ENCODE peak calls at places on chromosomes 11 and 22, in ten cellular contexts. D is thoracic aorta, O is left ventricle myocardium inferior, I is IMR-90, Z is upper lobe of right lung, U is tibial nerve, C is endodermal cell, Q is dorsolateral prefrontal cortex, W is psoas muscle, P is lower lobe of right lung. V is an unnamed sample.

GRCh38 chr22:41264408-41264941 is 21.5 kb downstream of the RANGAP1 start:
- DNase-seq in D (no peak), O (no peak), I (no peak), Z (no peak), U (no peak), C (no peak), Q (peak), W (no peak), P (no peak), V (peak)

GRCh38 chr11:68340784-68341556 is 28.6 kb downstream of the LRP5 start:
- DNase-seq in D (peak), O (no peak), I (no peak), Z (no peak), U (no peak), C (no peak), Q (no peak), W (no peak), P (no peak), V (peak)

GRCh38 chr11:94030059-94030458 is 8.9 kb downstream of the HEPHL1 start:
- DNase-seq in D (no peak), O (no peak), I (no peak), Z (no peak), U (no peak), C (no peak), Q (no peak), W (no peak), P (no peak), V (peak)

GRCh38 chr11:99585606-99586005 is 564.9 kb downstream of the CNTN5 start:
- DNase-seq in D (no peak), O (no peak), I (no peak), Z (no peak), U (no peak), C (no peak), Q (no peak), W (no peak), P (no peak), V (no peak)

GRCh38 chr11:117179048-117179999 is 781 bp downstream of the SIDT2 start:
- DNase-seq in D (no peak), O (peak), I (no peak), Z (peak), U (no peak), C (no peak), Q (peak), W (peak), P (peak), V (peak)

GRCh38 chr11:266676-267439 is 11.3 kb upstream of the NLRP6 start:
- DNase-seq in D (no peak), O (no peak), I (no peak), Z (no peak), U (peak), C (no peak), Q (no peak), W (no peak), P (no peak), V (peak)

GRCh38 chr11:88402784-88403183 is 65.2 kb upstream of the CTSC start:
- DNase-seq in D (no peak), O (no peak), I (peak), Z (no peak), U (no peak), C (no peak), Q (no peak), W (no peak), P (no peak), V (no peak)

GRCh38 chr22:39219071-39220050 is 25.4 kb downstream of the PDGFB start:
- DNase-seq in D (no peak), O (no peak), I (no peak), Z (peak), U (no peak), C (peak), Q (no peak), W (no peak), P (peak), V (peak)

GRCh38 chr11:27429740-27430451 is 42.7 kb downstream of the LGR4 start:
- DNase-seq in D (no peak), O (no peak), I (peak), Z (no peak), U (no peak), C (no peak), Q (no peak), W (no peak), P (no peak), V (no peak)

GRCh38 chr11:96314326-96315050 is 28.5 kb downstream of the MAML2 start:
- DNase-seq in D (no peak), O (peak), I (peak), Z (no peak), U (no peak), C (no peak), Q (no peak), W (no peak), P (peak), V (no peak)

GRCh38 chr11:80603472-80603871 is 1162.6 kb upstream of the TENM4 start:
- DNase-seq in D (no peak), O (no peak), I (no peak), Z (no peak), U (no peak), C (no peak), Q (no peak), W (no peak), P (no peak), V (no peak)

GRCh38 chr11:112882494-112883381 is 78.5 kb upstream of the NCAM1 start:
- DNase-seq in D (no peak), O (peak), I (no peak), Z (no peak), U (no peak), C (no peak), Q (no peak), W (no peak), P (no peak), V (no peak)

GRCh38 chr11:27241316-27242122 is 121.5 kb downstream of the CCDC34 start:
- DNase-seq in D (no peak), O (no peak), I (peak), Z (no peak), U (no peak), C (no peak), Q (no peak), W (no peak), P (no peak), V (peak)

GRCh38 chr11:18907391-18907790 is 31.8 kb downstream of the MRGPRX1 start:
- DNase-seq in D (no peak), O (no peak), I (no peak), Z (no peak), U (no peak), C (no peak), Q (no peak), W (no peak), P (no peak), V (no peak)

GRCh38 chr22:23243006-23243573 is 62.8 kb downstream of the BCR start:
- DNase-seq in D (no peak), O (no peak), I (no peak), Z (no peak), U (no peak), C (peak), Q (no peak), W (peak), P (no peak), V (peak)

GRCh38 chr11:33258631-33259184 is 1.5 kb downstream of the HIPK3 start:
- DNase-seq in D (no peak), O (no peak), I (peak), Z (no peak), U (peak), C (no peak), Q (no peak), W (no peak), P (no peak), V (no peak)

GRCh38 chr11:134754196-134754822 is 342.3 kb upstream of the B3GAT1 start:
- DNase-seq in D (no peak), O (no peak), I (no peak), Z (no peak), U (no peak), C (peak), Q (no peak), W (no peak), P (no peak), V (no peak)

GRCh38 chr11:17831228-17831627 is 96.6 kb downstream of the KCNC1 start:
- DNase-seq in D (no peak), O (no peak), I (no peak), Z (no peak), U (no peak), C (no peak), Q (no peak), W (peak), P (no peak), V (no peak)

GRCh38 chr22:49183826-49184216 is 643.9 kb downstream of the BRD1 start:
- DNase-seq in D (no peak), O (no peak), I (no peak), Z (no peak), U (no peak), C (no peak), Q (no peak), W (peak), P (peak), V (no peak)

GRCh38 chr11:23865341-23865975 is 631.4 kb upstream of the LUZP2 start:
- DNase-seq in D (no peak), O (no peak), I (peak), Z (no peak), U (no peak), C (no peak), Q (no peak), W (no peak), P (no peak), V (no peak)

GRCh38 chr11:106031936-106032335 is 9.9 kb upstream of the MSANTD4 start:
- DNase-seq in D (no peak), O (no peak), I (no peak), Z (no peak), U (no peak), C (no peak), Q (no peak), W (no peak), P (no peak), V (no peak)

GRCh38 chr22:17773606-17774205 is 563 bp downstream of the BID start:
- DNase-seq in D (no peak), O (peak), I (peak), Z (no peak), U (no peak), C (peak), Q (peak), W (peak), P (peak), V (peak)

DNA sequence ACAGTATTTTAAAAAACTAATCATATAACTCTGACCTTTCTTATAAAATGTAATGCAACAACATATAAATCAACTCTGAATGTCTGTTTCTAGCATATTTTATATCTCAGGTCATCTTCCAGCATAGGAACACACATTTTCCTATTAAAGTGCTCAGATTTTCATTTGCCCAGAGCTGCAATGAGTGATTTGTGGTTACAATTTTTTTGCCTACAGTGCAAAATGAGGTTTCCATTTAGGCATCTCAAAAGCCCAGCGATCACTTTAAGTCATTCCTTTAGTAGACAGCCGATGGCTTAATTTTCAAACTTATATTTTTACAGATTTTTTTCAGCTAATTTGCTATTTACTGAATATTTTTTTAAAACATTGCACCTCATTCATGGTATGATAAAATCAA is 999 bp downstream of the LYVE1 start:
- DNase-seq in D (no peak), O (no peak), I (no peak), Z (no peak), U (no peak), C (no peak), Q (no peak), W (no peak), P (no peak), V (no peak)
- H3K27ac ChIP-seq in D (no peak), O (peak), I (no peak), Z (peak), U (no peak), C (no peak), Q (no peak), W (no peak), P (no peak), V (no peak)

DNA sequence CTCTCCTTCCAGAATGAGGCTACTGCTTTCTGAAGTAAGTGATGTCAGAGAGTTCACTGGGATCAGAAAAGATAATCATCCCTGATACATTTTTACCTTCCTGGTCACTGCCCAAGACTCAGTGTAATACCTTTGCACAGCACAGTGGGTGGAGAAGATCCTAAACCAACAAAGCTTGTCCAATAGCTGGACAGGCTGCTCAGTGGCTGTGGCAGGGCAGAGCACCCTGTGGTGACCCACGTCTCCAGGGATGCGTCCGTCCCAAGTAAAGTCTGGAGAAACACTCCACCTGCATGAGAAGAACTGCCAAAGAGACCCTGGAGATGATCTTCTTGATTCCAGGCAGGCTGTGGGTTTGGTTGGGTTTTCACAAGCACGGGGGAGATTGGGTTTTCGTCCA is 31.0 kb upstream of the TLCD5 start:
- DNase-seq in D (no peak), O (no peak), I (no peak), Z (no peak), U (no peak), C (no peak), Q (no peak), W (no peak), P (no peak), V (no peak)
- TF ChIP-seq CTCF in D (no peak), O (no peak), I (no peak), Z (no peak), U (no peak), C (no peak), Q (no peak), W (no peak), P (no peak), V (no peak)

DNA sequence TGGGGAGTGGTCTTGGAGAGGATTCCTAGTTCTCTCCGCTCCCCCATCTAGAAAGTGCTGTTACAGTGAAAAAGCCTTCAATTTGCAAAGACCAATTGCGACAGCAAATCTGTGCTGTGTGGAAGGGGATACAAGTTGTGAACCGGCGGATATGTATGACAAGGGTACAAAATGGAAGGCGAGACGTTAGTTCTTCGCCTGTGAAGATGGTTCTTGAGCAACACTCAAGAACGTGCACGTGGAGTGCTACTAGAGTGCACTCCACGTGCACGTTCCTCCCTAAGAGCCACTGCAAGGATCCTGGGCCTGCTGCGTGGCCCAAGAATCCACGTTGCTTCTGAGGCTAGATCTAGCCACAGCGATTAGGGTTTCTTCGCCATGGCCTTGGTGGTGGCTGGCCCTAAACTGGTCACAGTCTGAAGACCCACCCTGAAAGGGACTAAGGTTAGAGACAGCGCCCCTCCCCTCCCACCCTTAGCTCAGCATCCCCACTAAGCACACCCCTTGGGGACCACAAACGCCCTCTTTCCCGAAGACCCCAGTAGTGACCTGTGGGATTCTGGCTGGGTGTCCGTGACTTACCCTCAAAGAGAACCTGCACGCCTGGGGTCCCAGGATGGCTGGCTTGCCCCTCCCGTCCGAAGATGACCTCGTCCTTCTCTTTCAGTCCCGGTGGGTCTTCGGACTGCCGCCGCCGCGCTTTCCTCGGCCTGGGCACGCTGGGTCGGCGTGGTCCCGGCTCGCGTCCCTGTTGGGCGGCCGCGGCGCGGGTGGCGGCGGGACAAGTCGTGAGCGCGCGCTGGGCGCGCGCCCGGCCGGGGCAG is 519 bp upstream of the PDE3B start:
- DNase-seq in D (no peak), O (no peak), I (no peak), Z (peak), U (no peak), C (peak), Q (no peak), W (no peak), P (no peak), V (peak)
- H3K4me3 ChIP-seq in D (peak), O (peak), I (peak), Z (peak), U (peak), C (peak), Q (peak), W (peak), P (peak), V (peak)

DNA sequence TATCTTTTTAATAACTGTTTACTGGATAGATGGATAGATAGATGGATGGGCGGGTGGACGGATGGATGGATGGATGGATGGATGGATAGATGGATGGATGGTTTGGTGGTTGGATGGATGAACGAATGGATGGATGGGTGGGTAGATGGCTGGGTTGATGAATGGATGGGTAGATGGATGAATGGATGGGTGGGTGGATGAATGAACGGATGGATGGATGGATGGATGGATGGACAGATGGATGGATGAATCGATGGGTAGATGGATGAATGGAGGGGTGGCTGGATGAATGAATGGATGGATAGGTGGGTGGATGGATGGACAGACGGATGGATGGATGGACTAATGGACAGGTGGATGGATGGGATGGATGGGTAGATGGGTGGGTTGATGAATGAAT is 13.8 kb upstream of the SLC22A12 start:
- DNase-seq in D (no peak), O (peak), I (no peak), Z (no peak), U (no peak), C (no peak), Q (no peak), W (no peak), P (no peak), V (no peak)
- H3K27ac ChIP-seq in D (no peak), O (no peak), I (no peak), Z (no peak), U (no peak), C (no peak), Q (no peak), W (no peak), P (no peak), V (no peak)

DNA sequence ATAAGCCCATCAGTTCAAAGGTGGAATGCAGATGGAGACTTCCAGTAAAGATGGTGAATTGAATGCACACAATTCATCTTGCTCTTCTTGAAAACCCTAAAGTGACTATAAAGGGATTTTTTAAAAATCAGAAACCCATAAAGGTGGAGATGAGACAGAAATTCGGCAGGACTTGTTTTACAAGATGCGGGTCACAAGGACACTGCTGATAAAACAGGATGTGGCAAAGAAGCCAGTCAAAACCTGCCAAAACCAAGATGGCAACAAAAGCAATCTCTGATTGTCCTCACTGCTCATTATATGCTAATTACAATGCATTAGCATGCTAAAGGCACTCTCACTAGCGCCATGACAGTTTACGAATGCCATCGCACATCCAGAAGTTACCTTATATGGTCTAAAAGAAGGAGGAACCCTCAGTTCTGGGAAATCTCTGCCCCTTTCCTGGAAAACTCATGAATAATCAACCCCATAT is 137.1 kb downstream of the NECTIN1 start:
- DNase-seq in D (no peak), O (no peak), I (no peak), Z (no peak), U (no peak), C (no peak), Q (no peak), W (no peak), P (no peak), V (no peak)
- TF ChIP-seq CTCF in D (no peak), O (no peak), I (no peak), Z (no peak), U (no peak), C (no peak), Q (no peak), W (no peak), P (no peak), V (no peak)